ENCODE peak calls at places on chromosome 11, in ten cellular contexts. P is C1 segment of cervical spinal cord; X is iris pigment epithelial cell; U is WTC11; J is central memory CD4-positive, alpha-beta T cell; K is HFFc6; B is endodermal cell; D is kidney glomerular epithelial cell; V is amniotic stem cell; C is CD4-positive, alpha-beta memory T cell. Z is an unnamed sample.

GRCh38 chr11:119375629-119376196 is 5.8 kb downstream of the USP2 start:
- DNase-seq in P (peak; percentile 39), X (peak; percentile 66), U (no peak), J (no peak), K (peak; percentile 77), B (peak; percentile 68), D (no peak), V (no peak), C (no peak), Z (no peak)

GRCh38 chr11:120566176-120566575 is 54.6 kb downstream of the GRIK4 start:
- DNase-seq in P (no peak), X (peak; percentile 61), U (no peak), J (no peak), K (no peak), B (peak; percentile 74), D (peak; percentile 45), V (no peak), C (no peak), Z (no peak)

GRCh38 chr11:126833020-126833419 is 167.6 kb downstream of the KIRREL3 start:
- DNase-seq in P (no peak), X (no peak), U (no peak), J (no peak), K (no peak), B (no peak), D (no peak), V (no peak), C (no peak), Z (no peak)

GRCh38 chr11:119626197-119626909 is 102.6 kb downstream of the NECTIN1 start:
- DNase-seq in P (no peak), X (no peak), U (no peak), J (no peak), K (no peak), B (no peak), D (no peak), V (no peak), C (no peak), Z (no peak)

GRCh38 chr11:86722041-86722440 is 49.6 kb upstream of the ME3 start:
- DNase-seq in P (no peak), X (peak; percentile 80), U (no peak), J (no peak), K (no peak), B (no peak), D (peak; percentile 23), V (no peak), C (no peak), Z (no peak)

GRCh38 chr11:30281476-30282288 is 41.2 kb upstream of the ARL14EP start:
- DNase-seq in P (no peak), X (no peak), U (no peak), J (no peak), K (no peak), B (no peak), D (no peak), V (no peak), C (no peak), Z (no peak)

GRCh38 chr11:113991170-113991569 is 16.3 kb downstream of the HTR3A start:
- DNase-seq in P (no peak), X (peak; percentile 45), U (peak; percentile 76), J (no peak), K (peak; percentile 6), B (peak; percentile 92), D (no peak), V (no peak), C (peak; percentile 10), Z (peak; percentile 77)

GRCh38 chr11:65435981-65436411 is 13.4 kb downstream of the NEAT1 start:
- DNase-seq in P (no peak), X (no peak), U (no peak), J (no peak), K (no peak), B (no peak), D (no peak), V (no peak), C (no peak), Z (no peak)

GRCh38 chr11:101034076-101034475 is 95.5 kb downstream of the PGR start:
- DNase-seq in P (no peak), X (no peak), U (peak; percentile 11), J (no peak), K (no peak), B (no peak), D (no peak), V (no peak), C (no peak), Z (no peak)

GRCh38 chr11:36342327-36342726 is 46.2 kb downstream of the PRR5L start:
- DNase-seq in P (no peak), X (no peak), U (no peak), J (no peak), K (no peak), B (no peak), D (no peak), V (no peak), C (no peak), Z (no peak)

GRCh38 chr11:33722579-33723234 is 13.5 kb downstream of the CD59 start:
- DNase-seq in P (no peak), X (peak; percentile 75), U (no peak), J (no peak), K (peak; percentile 88), B (no peak), D (no peak), V (no peak), C (no peak), Z (no peak)

GRCh38 chr11:1870721-1871466 is 18.0 kb downstream of the LSP1 start:
- DNase-seq in P (no peak), X (no peak), U (no peak), J (peak; percentile 61), K (no peak), B (no peak), D (no peak), V (no peak), C (peak; percentile 70), Z (no peak)

GRCh38 chr11:28615542-28615941 is 507.4 kb downstream of the METTL15 start:
- DNase-seq in P (no peak), X (peak; percentile 54), U (no peak), J (no peak), K (no peak), B (no peak), D (no peak), V (no peak), C (no peak), Z (no peak)

GRCh38 chr11:2290351-2290841 is 11.3 kb downstream of the C11orf21 start:
- DNase-seq in P (no peak), X (no peak), U (peak; percentile 9), J (no peak), K (no peak), B (peak; percentile 47), D (no peak), V (no peak), C (no peak), Z (no peak)

GRCh38 chr11:112968988-112969714 is 7.9 kb downstream of the NCAM1 start:
- DNase-seq in P (no peak), X (peak; percentile 84), U (no peak), J (no peak), K (no peak), B (no peak), D (peak; percentile 83), V (no peak), C (no peak), Z (no peak)

GRCh38 chr11:64571410-64572091 is 19.5 kb upstream of the SLC22A12 start:
- DNase-seq in P (peak; percentile 42), X (no peak), U (peak; percentile 53), J (no peak), K (no peak), B (peak; percentile 67), D (no peak), V (no peak), C (no peak), Z (peak; percentile 76)

GRCh38 chr11:70666336-70666735 is 268.0 kb downstream of the CTTN start:
- DNase-seq in P (no peak), X (no peak), U (no peak), J (no peak), K (no peak), B (no peak), D (no peak), V (no peak), C (no peak), Z (no peak)

GRCh38 chr11:65060913-65061408 is 2.6 kb upstream of the NAALADL1 start:
- DNase-seq in P (no peak), X (no peak), U (peak; percentile 62), J (no peak), K (peak; percentile 17), B (peak; percentile 87), D (no peak), V (no peak), C (no peak), Z (no peak)

GRCh38 chr11:63660972-63661371 is 10.2 kb downstream of the ATL3 start:
- DNase-seq in P (no peak), X (no peak), U (no peak), J (no peak), K (no peak), B (no peak), D (no peak), V (no peak), C (no peak), Z (no peak)

GRCh38 chr11:35182317-35182939 is 43.5 kb downstream of the CD44 start:
- DNase-seq in P (no peak), X (no peak), U (no peak), J (no peak), K (no peak), B (no peak), D (no peak), V (no peak), C (no peak), Z (no peak)

GRCh38 chr11:57597971-57598830 is 716 bp downstream of the SERPING1 start:
- DNase-seq in P (peak; percentile 59), X (peak; percentile 60), U (peak; percentile 89), J (no peak), K (no peak), B (peak; percentile 94), D (no peak), V (no peak), C (no peak), Z (peak; percentile 83)

GRCh38 chr11:126476977-126477376 is 121.5 kb downstream of the ST3GAL4 start:
- DNase-seq in P (no peak), X (no peak), U (no peak), J (no peak), K (no peak), B (no peak), D (no peak), V (no peak), C (no peak), Z (no peak)

GRCh38 chr11:133399294-133399693 is 133.0 kb downstream of the OPCML start:
- DNase-seq in P (no peak), X (no peak), U (no peak), J (no peak), K (no peak), B (no peak), D (no peak), V (no peak), C (no peak), Z (no peak)

GRCh38 chr11:34351687-34352469 is 5.9 kb downstream of the ABTB2 start:
- DNase-seq in P (no peak), X (no peak), U (no peak), J (no peak), K (no peak), B (no peak), D (no peak), V (no peak), C (no peak), Z (no peak)

GRCh38 chr11:34150494-34151151 is 45.2 kb downstream of the NAT10 start:
- DNase-seq in P (no peak), X (no peak), U (no peak), J (no peak), K (no peak), B (no peak), D (no peak), V (no peak), C (no peak), Z (no peak)

GRCh38 chr11:107457205-107457557 is 444 bp downstream of the CWF19L2 start:
- DNase-seq in P (no peak), X (no peak), U (no peak), J (no peak), K (no peak), B (no peak), D (no peak), V (no peak), C (no peak), Z (peak; percentile 17)

GRCh38 chr11:17769218-17769617 is 34.6 kb downstream of the KCNC1 start:
- DNase-seq in P (no peak), X (no peak), U (no peak), J (no peak), K (no peak), B (no peak), D (no peak), V (no peak), C (no peak), Z (no peak)